ENCODE peak calls at places on chromosomes 1 and 21, in five cellular contexts. One of them, this sample, is unnamed. For H3K27me3 and H3K4me1, the result is how much of the 10 kb centered on the place peaks cover.

GRCh38 chr1:182802006-182802798 is 12.6 kb downstream of the NPL start:
- DNase-seq in fibroblast of lung: no peak
- DNase-seq in IMR-90: no peak
- DNase-seq in colonic mucosa: no peak
- DNase-seq in neuronal stem cell: no peak
- DNase-seq in this sample: no peak

GRCh38 chr21:45508607-45509565 is 33.4 kb downstream of the SLC19A1 start:
- DNase-seq in fibroblast of lung: no peak
- DNase-seq in IMR-90: no peak
- DNase-seq in colonic mucosa: no peak
- DNase-seq in neuronal stem cell: no peak
- DNase-seq in this sample: no peak

GRCh38 chr1:190286111-190286510 is 191.6 kb downstream of the BRINP3 start:
- DNase-seq in fibroblast of lung: no peak
- DNase-seq in IMR-90: no peak
- DNase-seq in colonic mucosa: no peak
- DNase-seq in neuronal stem cell: no peak
- DNase-seq in this sample: no peak

GRCh38 chr1:240145120-240145519 is 53.4 kb downstream of the FMN2 start:
- DNase-seq in fibroblast of lung: no peak
- DNase-seq in IMR-90: no peak
- DNase-seq in colonic mucosa: no peak
- DNase-seq in neuronal stem cell: no peak
- DNase-seq in this sample: no peak

GRCh38 chr1:18618546-18619466 is 11.8 kb upstream of the PAX7 start:
- DNase-seq in fibroblast of lung: no peak
- DNase-seq in IMR-90: no peak
- DNase-seq in colonic mucosa: no peak
- DNase-seq in neuronal stem cell: no peak
- DNase-seq in this sample: no peak

GRCh38 chr21:32382108-32382601 is 10.7 kb downstream of the URB1 start:
- DNase-seq in fibroblast of lung: no peak
- DNase-seq in IMR-90: peak
- DNase-seq in colonic mucosa: no peak
- DNase-seq in neuronal stem cell: no peak
- DNase-seq in this sample: peak

GRCh38 chr1:236176337-236177336 is 34.3 kb downstream of the GPR137B start:
- DNase-seq in fibroblast of lung: peak
- DNase-seq in IMR-90: peak
- DNase-seq in colonic mucosa: no peak
- DNase-seq in neuronal stem cell: no peak
- DNase-seq in this sample: no peak

GRCh38 chr21:21232320-21232719 is 234.1 kb downstream of the NCAM2 start:
- DNase-seq in fibroblast of lung: peak
- DNase-seq in IMR-90: peak
- DNase-seq in colonic mucosa: no peak
- DNase-seq in neuronal stem cell: peak
- DNase-seq in this sample: peak

GRCh38 chr1:36081926-36082485 is 1.9 kb upstream of the TEKT2 start:
- DNase-seq in fibroblast of lung: no peak
- DNase-seq in IMR-90: no peak
- DNase-seq in colonic mucosa: no peak
- DNase-seq in neuronal stem cell: no peak
- DNase-seq in this sample: no peak

GRCh38 chr1:153122831-153123421 is 9.6 kb upstream of the SPRR2F start:
- DNase-seq in fibroblast of lung: no peak
- DNase-seq in IMR-90: no peak
- DNase-seq in colonic mucosa: no peak
- DNase-seq in neuronal stem cell: peak
- DNase-seq in this sample: no peak

GRCh38 chr1:163197022-163197421 is 5.7 kb downstream of the RGS5 start:
- DNase-seq in fibroblast of lung: no peak
- DNase-seq in IMR-90: no peak
- DNase-seq in colonic mucosa: no peak
- DNase-seq in neuronal stem cell: no peak
- DNase-seq in this sample: no peak

GRCh38 chr1:153789478-153790148 is 14.4 kb downstream of the SLC27A3 start:
- DNase-seq in fibroblast of lung: no peak
- DNase-seq in IMR-90: no peak
- DNase-seq in colonic mucosa: no peak
- DNase-seq in neuronal stem cell: no peak
- DNase-seq in this sample: no peak

GRCh38 chr1:184387069-184387870 is 441 bp downstream of the C1orf21 start:
- DNase-seq in fibroblast of lung: no peak
- DNase-seq in IMR-90: peak
- DNase-seq in colonic mucosa: peak
- DNase-seq in neuronal stem cell: no peak
- DNase-seq in this sample: peak

GRCh38 chr21:34698270-34699015 is 29.6 kb downstream of the CLIC6 start:
- DNase-seq in fibroblast of lung: no peak
- DNase-seq in IMR-90: no peak
- DNase-seq in colonic mucosa: no peak
- DNase-seq in neuronal stem cell: no peak
- DNase-seq in this sample: no peak

GRCh38 chr21:46317710-46318463 is 5.8 kb downstream of the C21orf58 start:
- DNase-seq in fibroblast of lung: no peak
- DNase-seq in IMR-90: no peak
- DNase-seq in colonic mucosa: peak
- DNase-seq in neuronal stem cell: no peak
- DNase-seq in this sample: no peak

GRCh38 chr1:59100975-59101374 is 195.9 kb upstream of the FGGY start:
- DNase-seq in fibroblast of lung: no peak
- DNase-seq in IMR-90: peak
- DNase-seq in colonic mucosa: no peak
- DNase-seq in neuronal stem cell: no peak
- DNase-seq in this sample: no peak

GRCh38 chr1:172654535-172654934 is 4.4 kb upstream of the FASLG start:
- DNase-seq in fibroblast of lung: peak
- DNase-seq in IMR-90: peak
- DNase-seq in colonic mucosa: no peak
- DNase-seq in neuronal stem cell: no peak
- DNase-seq in this sample: peak

GRCh38 chr1:13710097-13710496 is 10.1 kb downstream of the PRDM2 start:
- DNase-seq in fibroblast of lung: no peak
- DNase-seq in IMR-90: no peak
- DNase-seq in colonic mucosa: no peak
- DNase-seq in neuronal stem cell: no peak
- DNase-seq in this sample: no peak

GRCh38 chr1:175254190-175254589 is 61.6 kb upstream of the KIAA0040 start:
- DNase-seq in fibroblast of lung: no peak
- DNase-seq in IMR-90: no peak
- DNase-seq in colonic mucosa: no peak
- DNase-seq in neuronal stem cell: no peak
- DNase-seq in this sample: no peak

GRCh38 chr1:57217905-57218304 is 206.0 kb downstream of the DAB1 start:
- DNase-seq in fibroblast of lung: no peak
- DNase-seq in IMR-90: no peak
- DNase-seq in colonic mucosa: no peak
- DNase-seq in neuronal stem cell: no peak
- DNase-seq in this sample: no peak

GRCh38 chr1:244054924-244055263 is 3.8 kb downstream of the ZBTB18 start:
- DNase-seq in fibroblast of lung: no peak
- DNase-seq in IMR-90: no peak
- DNase-seq in colonic mucosa: no peak
- DNase-seq in neuronal stem cell: no peak
- DNase-seq in this sample: no peak

GRCh38 chr1:11013160-11013531 is 692 bp downstream of the TARDBP start:
- DNase-seq in fibroblast of lung: peak
- DNase-seq in IMR-90: peak
- DNase-seq in colonic mucosa: no peak
- DNase-seq in neuronal stem cell: no peak
- DNase-seq in this sample: no peak

GRCh38 chr1:60510162-60510561 is 436.6 kb upstream of the C1orf87 start:
- DNase-seq in fibroblast of lung: no peak
- DNase-seq in IMR-90: no peak
- DNase-seq in colonic mucosa: no peak
- DNase-seq in neuronal stem cell: no peak
- DNase-seq in this sample: no peak

GRCh38 chr1:209325492-209325891 is 258.0 kb upstream of the CAMK1G start:
- DNase-seq in fibroblast of lung: no peak
- DNase-seq in IMR-90: no peak
- DNase-seq in colonic mucosa: no peak
- DNase-seq in neuronal stem cell: no peak
- DNase-seq in this sample: no peak

GRCh38 chr1:165144757-165145397 is 211.6 kb downstream of the LMX1A start:
- DNase-seq in fibroblast of lung: peak
- DNase-seq in IMR-90: peak
- DNase-seq in colonic mucosa: peak
- DNase-seq in neuronal stem cell: peak
- DNase-seq in this sample: peak

GRCh38 chr1:245837741-245838140 is 669.3 kb downstream of the SMYD3 start:
- DNase-seq in fibroblast of lung: no peak
- DNase-seq in IMR-90: peak
- DNase-seq in colonic mucosa: no peak
- DNase-seq in neuronal stem cell: no peak
- DNase-seq in this sample: peak

GRCh38 chr1:23475134-23475628 is 8.8 kb downstream of the ASAP3 start:
- DNase-seq in fibroblast of lung: peak
- DNase-seq in IMR-90: peak
- DNase-seq in colonic mucosa: no peak
- DNase-seq in neuronal stem cell: no peak
- DNase-seq in this sample: peak

GRCh38 chr1:172112573-172112972 is 271.3 kb downstream of the DNM3 start:
- DNase-seq in fibroblast of lung: no peak
- DNase-seq in IMR-90: peak
- DNase-seq in colonic mucosa: no peak
- DNase-seq in neuronal stem cell: no peak
- DNase-seq in this sample: no peak

GRCh38 chr1:207971511-207972224 is 60.7 kb upstream of the CD34 start:
- DNase-seq in fibroblast of lung: no peak
- DNase-seq in IMR-90: no peak
- DNase-seq in colonic mucosa: no peak
- DNase-seq in neuronal stem cell: no peak
- DNase-seq in this sample: no peak

GRCh38 chr1:27968692-27969091 is 8.9 kb downstream of the XKR8 start:
- DNase-seq in fibroblast of lung: peak
- DNase-seq in IMR-90: peak
- DNase-seq in colonic mucosa: peak
- DNase-seq in neuronal stem cell: no peak
- DNase-seq in this sample: peak

GRCh38 chr1:187054862-187055757 is 226.4 kb downstream of the PLA2G4A start:
- DNase-seq in fibroblast of lung: no peak
- DNase-seq in IMR-90: no peak
- DNase-seq in colonic mucosa: no peak
- DNase-seq in neuronal stem cell: no peak
- DNase-seq in this sample: no peak

GRCh38 chr21:43332872-43333300 is 94.0 kb downstream of the SIK1 start:
- DNase-seq in fibroblast of lung: peak
- DNase-seq in IMR-90: peak
- DNase-seq in colonic mucosa: no peak
- DNase-seq in neuronal stem cell: no peak
- DNase-seq in this sample: no peak

GRCh38 chr21:43331962-43332458 is 94.9 kb downstream of the SIK1 start:
- DNase-seq in fibroblast of lung: peak
- DNase-seq in IMR-90: peak
- DNase-seq in colonic mucosa: no peak
- DNase-seq in neuronal stem cell: no peak
- DNase-seq in this sample: peak

GRCh38 chr21:43334214-43334958 is 92.5 kb downstream of the SIK1 start:
- DNase-seq in fibroblast of lung: no peak
- DNase-seq in IMR-90: no peak
- DNase-seq in colonic mucosa: no peak
- DNase-seq in neuronal stem cell: no peak
- DNase-seq in this sample: no peak

GRCh38 chr21:43332461-43332860 is 94.5 kb downstream of the SIK1 start:
- DNase-seq in fibroblast of lung: no peak
- DNase-seq in IMR-90: no peak
- DNase-seq in colonic mucosa: no peak
- DNase-seq in neuronal stem cell: no peak
- DNase-seq in this sample: no peak

GRCh38 chr21:43333301-43334062 is 93.4 kb downstream of the SIK1 start:
- DNase-seq in fibroblast of lung: peak
- DNase-seq in IMR-90: peak
- DNase-seq in colonic mucosa: no peak
- DNase-seq in neuronal stem cell: peak
- DNase-seq in this sample: peak
- H3K9ac ChIP-seq in fibroblast of lung: peak
- H3K9ac ChIP-seq in IMR-90: peak
- H3K9ac ChIP-seq in colonic mucosa: peak
- H3K9ac ChIP-seq in neuronal stem cell: no peak
- H3K9ac ChIP-seq in this sample: peak

GRCh38 chr1:201648066-201648910 is 109.4 kb downstream of the NAV1 start:
- DNase-seq in fibroblast of lung: peak
- DNase-seq in IMR-90: peak
- DNase-seq in colonic mucosa: peak
- DNase-seq in neuronal stem cell: peak
- DNase-seq in this sample: peak
- H3K27me3 ChIP-seq in fibroblast of lung: under half
- H3K27me3 ChIP-seq in IMR-90: under half
- H3K27me3 ChIP-seq in colonic mucosa: under half
- H3K27me3 ChIP-seq in neuronal stem cell: under half
- H3K27me3 ChIP-seq in this sample: under half

DNA sequence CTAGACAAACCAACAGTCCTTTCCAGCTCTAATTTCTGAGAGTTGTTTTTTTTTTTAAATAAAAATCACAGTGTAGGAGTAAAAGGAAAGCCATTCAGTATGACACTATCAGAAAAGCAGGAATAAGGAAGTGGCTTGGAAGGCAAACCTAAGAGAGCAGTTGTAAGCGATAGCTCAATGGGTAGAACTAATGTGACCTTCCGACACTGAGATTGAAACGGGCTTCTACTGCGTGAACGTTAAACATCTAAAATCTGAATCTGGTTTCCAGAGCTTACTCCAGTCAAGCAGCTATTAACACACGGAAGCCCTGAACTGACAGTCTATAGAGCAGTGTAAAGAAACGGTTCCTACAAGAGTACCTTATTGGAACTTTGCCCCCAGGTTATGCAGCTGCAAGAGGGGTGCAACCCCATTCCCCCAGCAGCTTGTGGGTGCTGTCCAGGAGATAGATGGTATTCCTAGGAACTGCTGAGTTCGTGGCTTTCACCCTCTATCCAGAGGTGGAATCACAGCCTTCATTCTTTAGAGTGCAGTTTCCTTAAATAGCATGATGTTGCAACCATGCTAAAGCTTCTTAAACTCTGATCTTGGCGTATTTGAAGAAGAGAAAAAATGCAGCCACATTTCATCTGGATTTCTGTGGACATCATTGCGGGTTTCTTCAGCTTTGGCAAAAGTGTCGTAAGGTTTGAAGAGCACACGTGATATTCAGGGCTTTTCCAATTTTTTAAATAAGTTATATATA is 3.3 kb upstream of the IRF2BP2 start:
- DNase-seq in fibroblast of lung: peak
- DNase-seq in IMR-90: peak
- DNase-seq in colonic mucosa: no peak
- DNase-seq in neuronal stem cell: no peak
- DNase-seq in this sample: peak
- H3K4me1 ChIP-seq in fibroblast of lung: under half
- H3K4me1 ChIP-seq in IMR-90: under half
- H3K4me1 ChIP-seq in colonic mucosa: under half
- H3K4me1 ChIP-seq in neuronal stem cell: under half
- H3K4me1 ChIP-seq in this sample: half or more

DNA sequence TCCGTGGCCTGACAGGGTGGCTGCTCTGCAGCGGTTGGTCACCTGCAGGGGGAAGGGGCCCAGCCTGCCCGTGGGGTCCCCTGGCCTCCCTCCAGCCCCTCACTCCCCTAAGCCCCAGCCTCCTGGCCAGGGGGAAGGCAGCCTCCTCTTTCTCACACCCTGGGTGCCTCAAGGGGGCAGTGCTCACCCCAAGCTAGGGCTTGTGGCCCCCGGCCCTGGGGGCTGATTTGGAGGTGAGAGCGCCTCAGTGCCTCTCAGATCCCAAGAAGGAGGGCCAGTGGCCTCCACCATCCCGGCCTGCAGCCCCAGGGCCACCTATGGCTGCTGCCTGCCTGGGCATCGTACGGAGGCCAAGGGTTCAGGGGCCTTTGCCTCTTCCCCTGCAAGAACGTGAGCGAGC is 66.4 kb upstream of the TTC34 start:
- DNase-seq in fibroblast of lung: no peak
- DNase-seq in IMR-90: no peak
- DNase-seq in colonic mucosa: no peak
- DNase-seq in neuronal stem cell: no peak
- DNase-seq in this sample: no peak
- H3K9ac ChIP-seq in fibroblast of lung: no peak
- H3K9ac ChIP-seq in IMR-90: no peak
- H3K9ac ChIP-seq in colonic mucosa: no peak
- H3K9ac ChIP-seq in neuronal stem cell: no peak
- H3K9ac ChIP-seq in this sample: no peak